ENCODE peak calls at places on chromosomes 12 and 14, in four cellular contexts. S is HCT116, K is K562, U is HepG2. F is an unnamed sample.

GRCh38 chr12:49225551-49226166 is 36.8 kb upstream of the TUBA1A start:
- DNase-seq in S (no peak), U (no peak), K (no peak), F (no peak)

GRCh38 chr12:111636209-111636928 is 37.3 kb upstream of the ATXN2 start:
- DNase-seq in S (no peak), U (peak), K (peak), F (no peak)

GRCh38 chr14:93160353-93160801 is 24.3 kb downstream of the MOAP1 start:
- DNase-seq in K (peak), U (no peak), S (peak), F (no peak)

GRCh38 chr12:131203666-131204415 is 250.1 kb downstream of the ADGRD1 start:
- DNase-seq in S (no peak), U (no peak), K (no peak), F (no peak)

GRCh38 chr14:89721330-89721729 is 233.2 kb downstream of the EFCAB11 start:
- DNase-seq in U (no peak), K (no peak), S (no peak), F (no peak)

GRCh38 chr12:131793623-131794022 is 34.6 kb upstream of the MMP17 start:
- DNase-seq in S (no peak), K (no peak), U (no peak), F (no peak)

GRCh38 chr14:31881531-31882310 is 195.4 kb upstream of the ARHGAP5 start:
- DNase-seq in U (no peak), S (no peak), K (no peak), F (no peak)

GRCh38 chr12:124673881-124674617 is 106.6 kb upstream of the NCOR2 start:
- DNase-seq in K (no peak), S (no peak), U (no peak), F (no peak)

GRCh38 chr12:62832528-62832927 is 102.4 kb downstream of the PPM1H start:
- DNase-seq in U (no peak), S (no peak), K (no peak), F (no peak)

GRCh38 chr14:78325911-78326310 is 155.7 kb downstream of the NRXN3 start:
- DNase-seq in U (no peak), K (no peak), S (no peak), F (no peak)

GRCh38 chr12:20560935-20561334 is 134.2 kb upstream of the SLCO1C1 start:
- DNase-seq in U (no peak), K (no peak), S (no peak), F (no peak)

GRCh38 chr12:69880566-69880965 is 55.5 kb downstream of the MYRFL start:
- DNase-seq in U (no peak), K (no peak), S (peak), F (no peak)

GRCh38 chr12:120404271-120404670 is 33.6 kb upstream of the COX6A1 start:
- DNase-seq in U (no peak), K (no peak), S (no peak), F (no peak)

GRCh38 chr14:93648440-93649168 is 139.7 kb downstream of the PRIMA1 start:
- DNase-seq in K (peak), S (peak), U (peak), F (no peak)

GRCh38 chr12:25744334-25744733 is 191.3 kb upstream of the LMNTD1 start:
- DNase-seq in S (no peak), U (no peak), K (no peak), F (no peak)

GRCh38 chr14:74912801-74913200 is 10.3 kb downstream of the RPS6KL1 start:
- DNase-seq in S (no peak), U (no peak), K (no peak), F (no peak)

GRCh38 chr14:74913393-74913792 is 9.7 kb downstream of the RPS6KL1 start:
- DNase-seq in S (no peak), K (no peak), U (no peak), F (no peak)

GRCh38 chr14:74915426-74915825 is 7.6 kb downstream of the RPS6KL1 start:
- DNase-seq in K (no peak), U (no peak), S (no peak), F (no peak)

GRCh38 chr14:74915826-74916225 is 7.2 kb downstream of the RPS6KL1 start:
- DNase-seq in U (no peak), S (no peak), K (no peak), F (no peak)

GRCh38 chr14:74913986-74914573 is 9.0 kb downstream of the RPS6KL1 start:
- DNase-seq in U (peak), K (peak), S (peak), F (peak)
- TF ChIP-seq TCF7L2 in U (no peak), K (no peak), S (no peak), F (no peak)

GRCh38 chr14:41783403-41783802 is 176.7 kb downstream of the LRFN5 start:
- DNase-seq in K (no peak), U (no peak), S (no peak), F (no peak)

GRCh38 chr14:41782488-41782887 is 175.8 kb downstream of the LRFN5 start:
- DNase-seq in S (no peak), U (no peak), K (no peak), F (no peak)

DNA sequence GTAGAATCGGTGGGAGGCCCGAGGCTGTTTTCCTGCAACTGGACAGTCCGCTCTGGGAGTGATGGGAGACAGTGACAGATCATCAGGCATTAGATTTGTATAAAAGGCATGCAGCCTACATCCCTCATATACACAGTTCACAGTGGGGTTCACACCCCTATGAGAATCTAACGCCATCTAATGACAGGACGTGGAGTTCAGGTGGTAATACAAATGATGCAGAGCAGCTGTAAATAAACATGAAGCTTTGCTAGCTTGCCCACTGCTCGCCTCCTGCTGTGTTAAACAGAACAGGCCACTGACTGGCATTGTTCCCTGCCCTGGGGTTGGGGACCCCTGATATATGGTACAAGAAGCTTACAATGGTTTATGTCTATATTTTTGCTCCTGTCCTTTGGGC is 179.0 kb downstream of the LRFN5 start:
- DNase-seq in U (peak), K (no peak), S (no peak), F (peak)
- TF ChIP-seq SIN3A in U (no peak), K (no peak), S (no peak), F (no peak)

DNA sequence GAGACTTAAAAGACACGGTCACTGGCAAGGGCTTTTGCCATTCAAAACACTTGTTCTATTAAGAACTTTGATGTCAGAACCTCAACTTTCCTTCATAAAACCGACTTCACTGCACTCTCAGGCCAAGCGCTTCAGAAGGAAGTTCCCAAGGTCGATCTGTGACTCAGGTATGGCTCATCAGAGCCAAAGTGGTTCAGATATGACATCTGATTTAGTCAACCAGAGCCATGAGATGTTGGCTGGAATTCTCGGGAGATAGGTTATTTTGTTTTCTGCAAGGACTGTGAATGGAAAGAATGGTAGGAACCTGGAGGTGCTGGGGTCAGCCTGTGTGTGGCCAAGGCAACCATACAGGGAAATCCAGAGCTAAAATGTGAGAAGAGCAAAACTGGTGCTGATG is 445.6 kb downstream of the GLT1D1 start:
- DNase-seq in K (no peak), S (no peak), U (no peak), F (no peak)
- TF ChIP-seq TCF7L2 in K (no peak), S (no peak), U (no peak), F (no peak)

DNA sequence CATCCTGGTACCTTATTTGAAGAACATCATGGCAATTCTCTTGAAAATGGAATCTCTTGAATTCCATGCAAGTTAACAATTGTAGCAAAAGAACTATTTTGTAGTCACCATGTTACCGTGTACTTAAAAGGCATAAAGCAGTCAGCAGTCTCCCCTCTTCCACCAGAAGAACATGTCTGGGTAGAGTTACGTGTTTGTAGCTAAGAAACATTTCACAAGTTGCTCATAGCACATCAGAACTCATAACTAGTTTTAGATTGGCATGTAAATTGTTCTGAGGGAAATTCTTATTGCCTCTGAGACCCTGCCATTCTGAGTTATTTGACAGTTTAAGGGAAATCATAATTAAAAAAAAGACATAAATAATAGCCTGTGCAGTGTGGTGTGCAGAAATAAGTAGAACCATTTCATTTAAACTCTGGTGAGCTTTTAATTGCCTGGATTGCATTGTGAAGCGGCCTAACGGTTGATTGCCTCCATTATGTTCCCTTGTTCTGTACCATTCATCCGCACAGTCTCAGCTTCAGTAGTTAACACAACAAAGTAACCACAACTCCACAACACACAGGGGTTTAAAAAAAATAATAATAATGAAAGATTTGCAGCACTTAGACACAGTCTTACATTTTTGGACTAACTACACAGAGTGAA is 2.6 kb downstream of the LMO3 start:
- DNase-seq in S (no peak), K (no peak), U (no peak), F (no peak)
- TF ChIP-seq SIN3A in S (no peak), K (no peak), U (no peak), F (no peak)

GRCh38 chr14:24960816-24961215 is 89.1 kb downstream of the STXBP6 start:
- DNase-seq in K (no peak), S (no peak), U (no peak), F (no peak)

GRCh38 chr14:24964048-24964447 is 85.9 kb downstream of the STXBP6 start:
- DNase-seq in K (no peak), S (no peak), U (no peak), F (no peak)

GRCh38 chr14:24958271-24958670 is 91.7 kb downstream of the STXBP6 start:
- DNase-seq in K (no peak), U (no peak), S (no peak), F (no peak)

GRCh38 chr14:24956104-24956503 is 93.8 kb downstream of the STXBP6 start:
- DNase-seq in U (no peak), S (no peak), K (no peak), F (no peak)

DNA sequence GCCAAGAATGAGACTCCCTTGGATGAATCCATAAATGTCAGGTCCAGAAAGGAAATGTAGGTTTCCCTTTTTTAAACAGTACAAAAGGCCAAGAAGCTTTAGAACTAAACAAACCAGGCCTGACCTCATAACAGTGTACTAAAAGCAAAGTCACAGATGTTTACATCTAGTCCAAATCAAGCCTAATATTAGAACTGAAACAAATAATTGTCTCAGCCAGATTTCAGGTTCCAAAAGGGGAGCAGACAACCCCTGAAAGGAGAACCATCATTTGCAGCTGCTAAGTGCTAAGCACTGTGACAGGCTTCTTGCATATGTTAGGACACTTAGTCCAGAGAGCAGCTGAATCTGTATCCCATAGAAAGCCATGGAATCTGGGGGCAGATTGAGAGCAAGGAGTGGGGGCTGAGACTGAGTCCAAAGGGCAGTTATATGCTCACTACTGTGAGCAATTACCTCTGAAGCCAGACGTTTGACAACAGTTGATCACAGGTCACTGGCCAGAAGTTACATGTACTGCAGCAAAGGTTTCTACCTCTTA is 90.1 kb downstream of the STXBP6 start:
- DNase-seq in S (no peak), K (no peak), U (peak), F (no peak)
- TF ChIP-seq TCF7L2 in S (no peak), K (no peak), U (no peak), F (no peak)

DNA sequence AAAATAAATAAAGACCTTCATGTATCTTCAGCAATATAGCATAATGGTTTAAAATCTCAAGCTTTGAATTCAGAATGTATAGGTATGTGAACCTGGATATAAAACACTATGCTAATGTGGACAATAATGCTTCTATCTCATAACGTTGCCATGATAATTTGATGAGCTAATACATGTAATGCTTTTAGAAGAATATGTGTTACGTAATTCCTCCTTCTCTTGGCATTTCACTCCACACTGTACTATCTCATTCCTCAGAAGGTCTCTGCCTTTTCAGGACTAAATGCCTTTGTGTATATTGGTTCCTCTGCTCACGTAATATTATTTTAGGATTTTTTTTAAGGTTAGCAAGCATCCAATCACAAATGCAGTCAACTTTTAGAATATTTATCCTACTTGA is 86.5 kb downstream of the FOXA1 start:
- DNase-seq in S (no peak), U (no peak), K (no peak), F (no peak)
- TF ChIP-seq SIN3A in S (no peak), U (no peak), K (no peak), F (no peak)

DNA sequence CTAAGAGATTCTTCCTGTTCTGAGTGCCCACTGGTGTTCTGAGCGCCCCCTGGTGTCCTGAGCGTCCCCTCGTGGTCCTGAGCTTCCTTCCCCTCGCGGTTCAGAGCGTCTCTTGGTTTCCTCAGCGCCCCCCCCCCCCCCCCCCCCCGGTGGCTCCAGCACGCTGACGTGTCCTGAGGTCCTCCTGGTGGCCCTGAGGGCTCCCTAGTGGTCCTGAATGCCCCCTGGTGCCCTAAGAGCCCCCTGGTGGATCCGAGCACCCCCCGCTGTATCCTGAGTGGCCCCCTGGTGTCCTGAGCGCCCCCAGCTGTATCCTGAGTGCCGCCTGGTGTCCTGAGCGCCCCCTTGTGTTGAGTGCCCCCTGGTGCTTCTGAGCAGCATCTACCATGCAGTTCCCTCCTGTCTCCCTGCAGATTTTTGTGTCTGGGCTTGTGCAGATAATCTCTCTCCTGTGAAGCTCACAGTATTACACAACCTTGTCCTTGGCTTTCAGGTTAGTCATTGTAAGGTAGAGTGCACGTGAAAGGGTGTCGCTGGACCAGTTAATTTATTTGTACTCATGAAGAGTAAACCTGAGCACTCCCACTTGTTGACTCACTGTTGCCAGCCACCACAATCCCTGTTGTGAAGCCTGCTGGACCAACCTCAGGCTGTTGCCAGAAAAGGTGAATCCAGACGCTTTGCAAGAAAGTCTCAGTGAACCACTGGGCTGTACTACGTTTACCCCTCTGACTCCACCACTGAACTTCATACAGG is 1168.4 kb downstream of the TMEM121 start:
- DNase-seq in K (no peak), U (no peak), S (no peak), F (no peak)
- TF ChIP-seq TCF7L2 in K (no peak), U (no peak), S (no peak), F (no peak)

GRCh38 chr12:32322354-32322753 is 77.0 kb upstream of the FGD4 start:
- DNase-seq in U (no peak), S (no peak), K (no peak), F (no peak)
- TF ChIP-seq SIN3A in U (no peak), S (no peak), K (no peak), F (no peak)

F was measured in Panc1.